ENCODE peak calls at places on chromosomes 6 and 20, in five cellular contexts. I is RWPE1, K is A673, E is nephron progenitor cell, P is type B pancreatic cell. H is an unnamed sample.

GRCh38 chr6:144006731-144007454 is 1.2 kb downstream of the PLAGL1 start:
- DNase-seq in K (no peak), P (no peak), E (peak; percentile 33), I (no peak), H (peak; percentile 24)

GRCh38 chr6:26454641-26455040 is 3.1 kb upstream of the BTN2A1 start:
- DNase-seq in I (no peak), E (no peak), K (no peak), P (no peak), H (no peak)

GRCh38 chr6:15791401-15792137 is 128.7 kb upstream of the DTNBP1 start:
- DNase-seq in I (no peak), K (no peak), P (no peak), E (no peak), H (no peak)

GRCh38 chr6:82083646-82084045 is 163.9 kb downstream of the IBTK start:
- DNase-seq in K (no peak), E (no peak), I (no peak), P (no peak), H (no peak)

GRCh38 chr6:30885481-30885998 is 1.2 kb downstream of the DDR1 start:
- DNase-seq in P (no peak), I (peak; percentile 46), K (no peak), E (no peak), H (peak; percentile 26)

GRCh38 chr20:6384368-6384767 is 261.5 kb upstream of the FERMT1 start:
- DNase-seq in E (no peak), P (no peak), I (no peak), K (no peak), H (no peak)

GRCh38 chr6:43885399-43886066 is 115.5 kb downstream of the VEGFA start:
- DNase-seq in E (no peak), P (no peak), K (no peak), I (no peak), H (peak; percentile 42)

GRCh38 chr6:125262026-125263013 is 39.4 kb downstream of the HDDC2 start:
- DNase-seq in E (no peak), P (no peak), K (no peak), I (no peak), H (no peak)

GRCh38 chr6:75070244-75070643 is 135.6 kb downstream of the COL12A1 start:
- DNase-seq in E (no peak), K (no peak), P (no peak), I (no peak), H (no peak)

GRCh38 chr6:128903715-128904114 is 20.8 kb downstream of the LAMA2 start:
- DNase-seq in P (no peak), K (no peak), I (no peak), E (no peak), H (no peak)

GRCh38 chr20:31593221-31594001 is 11.7 kb upstream of the ID1 start:
- DNase-seq in P (peak; percentile 83), K (no peak), I (peak; percentile 99), E (no peak), H (no peak)

GRCh38 chr6:41284726-41285125 is 1.8 kb downstream of the TREM1 start:
- DNase-seq in P (no peak), K (no peak), I (no peak), E (no peak), H (no peak)

GRCh38 chr20:18005990-18006364 is 37.2 kb downstream of the MGME1 start:
- DNase-seq in E (no peak), K (no peak), P (no peak), I (no peak), H (no peak)

GRCh38 chr6:31769684-31770371 is 7.3 kb downstream of the VWA7 start:
- DNase-seq in I (peak; percentile 85), P (no peak), E (peak; percentile 41), K (peak; percentile 63), H (peak; percentile 55)

GRCh38 chr20:12345978-12346377 is 428.3 kb downstream of the BTBD3 start:
- DNase-seq in I (no peak), K (no peak), E (no peak), P (no peak), H (no peak)

GRCh38 chr20:38350879-38351775 is 4.8 kb downstream of the LBP start:
- DNase-seq in P (no peak), K (no peak), I (no peak), E (no peak), H (no peak)

GRCh38 chr20:50005378-50006020 is 22.7 kb downstream of the SNAI1 start:
- DNase-seq in K (no peak), P (no peak), I (no peak), E (no peak), H (no peak)

GRCh38 chr6:73328790-73329189 is 25.3 kb downstream of the DPPA5 start:
- DNase-seq in K (no peak), P (no peak), E (no peak), I (no peak), H (no peak)

GRCh38 chr6:109242029-109242428 is 140.2 kb downstream of the CD164 start:
- DNase-seq in P (no peak), I (no peak), E (no peak), K (no peak), H (no peak)

GRCh38 chr20:11376998-11377397 is 540.7 kb upstream of the BTBD3 start:
- DNase-seq in K (no peak), P (no peak), E (no peak), I (no peak), H (no peak)

GRCh38 chr6:28311139-28311823 is 24.7 kb downstream of the ZSCAN31 start:
- DNase-seq in K (peak; percentile 54), E (no peak), I (no peak), P (no peak), H (peak; percentile 39)

GRCh38 chr6:150625927-150626326 is 26.2 kb downstream of the PLEKHG1 start:
- DNase-seq in K (no peak), I (no peak), E (no peak), P (no peak), H (no peak)

GRCh38 chr20:59735917-59736316 is 131.6 kb downstream of the PHACTR3 start:
- DNase-seq in P (no peak), E (no peak), K (no peak), I (no peak), H (no peak)

GRCh38 chr6:12704946-12705345 is 11.6 kb upstream of the PHACTR1 start:
- DNase-seq in P (no peak), E (no peak), K (no peak), I (no peak), H (no peak)

GRCh38 chr6:87074051-87074711 is 20.7 kb downstream of the CGA start:
- DNase-seq in K (no peak), P (no peak), E (no peak), I (no peak), H (no peak)

GRCh38 chr6:112618796-112619195 is 271.7 kb downstream of the RFPL4B start:
- DNase-seq in K (peak; percentile 52), P (no peak), E (peak; percentile 11), I (no peak), H (peak; percentile 50)
- TF ChIP-seq CTCF in K (peak; percentile 40), P (peak; percentile 64), E (no peak), I (no peak), H (peak; percentile 52)

DNA sequence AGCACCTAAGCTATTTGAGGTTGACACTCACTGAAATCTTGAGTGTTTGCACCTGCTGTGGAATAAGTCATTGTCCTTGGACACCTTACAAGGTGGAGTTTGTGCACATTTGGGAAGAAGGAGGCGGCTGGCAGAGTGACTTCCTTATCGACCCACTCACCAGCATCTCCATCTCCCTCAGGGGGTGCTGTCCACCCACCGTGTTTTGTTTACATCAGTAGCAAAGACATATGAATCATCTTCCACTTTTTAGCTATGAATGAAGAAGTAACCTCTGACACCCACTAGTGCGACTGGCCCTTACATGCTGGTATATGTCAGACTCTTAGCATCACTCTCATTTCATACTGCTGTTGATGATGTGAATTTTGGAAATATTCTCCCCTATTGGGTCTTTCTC is 119.5 kb upstream of the SGK1 start:
- DNase-seq in P (no peak), I (no peak), K (peak; percentile 22), E (no peak), H (no peak)
- TF ChIP-seq CTCF in P (no peak), I (no peak), K (no peak), E (no peak), H (no peak)

GRCh38 chr6:142074516-142074915 is 58.2 kb upstream of the GJE1 start:
- DNase-seq in K (no peak), I (no peak), E (no peak), P (no peak), H (no peak)
- TF ChIP-seq CTCF in K (no peak), I (no peak), E (no peak), P (no peak), H (no peak)

GRCh38 chr20:63529861-63530787 is 7.1 kb downstream of the PTK6 start:
- DNase-seq in E (no peak), K (no peak), P (no peak), I (no peak), H (peak; percentile 0)
- TF ChIP-seq CTCF in E (no peak), K (no peak), P (no peak), I (no peak), H (no peak)

GRCh38 chr20:15482525-15482924 is 1090.7 kb downstream of the KIF16B start:
- DNase-seq in P (no peak), I (no peak), K (no peak), E (no peak), H (peak; percentile 13)
- TF ChIP-seq CTCF in P (no peak), I (no peak), K (no peak), E (no peak), H (peak; percentile 29)

H was measured in neural progenitor cell.